ENCODE peak calls at places on chromosomes 5 and 9, in six cellular contexts. D is natural killer cell; Q is stimulated activated CD8-positive, alpha-beta memory T cell treated with anti-CD3 and anti-CD28 coated beads, Interleukin-15, amount 100 ng/mL, for 1 hour; V is M059J; K is sciatic nerve; M is amniotic stem cell. X is an unnamed sample.

GRCh38 chr5:148904440-148904839 is 78.0 kb downstream of the ADRB2 start:
- DNase-seq in D (no peak), Q (no peak), V (no peak), K (no peak), M (no peak), X (no peak)

GRCh38 chr5:110815916-110816605 is 77.3 kb downstream of the SLC25A46 start:
- DNase-seq in D (no peak), Q (no peak), V (peak), K (no peak), M (no peak), X (no peak)

GRCh38 chr9:137286980-137287383 is 9.5 kb downstream of the TOR4A start:
- DNase-seq in D (no peak), Q (no peak), V (peak), K (no peak), M (no peak), X (peak)

GRCh38 chr5:95725937-95726810 is 5.0 kb upstream of the RHOBTB3 start:
- DNase-seq in D (no peak), Q (no peak), V (peak), K (no peak), M (no peak), X (peak)

GRCh38 chr5:32390819-32391591 is 53.5 kb downstream of the ZFR start:
- DNase-seq in D (no peak), Q (no peak), V (peak), K (no peak), M (peak), X (peak)

GRCh38 chr5:75461679-75462078 is 49.8 kb downstream of the CERT1 start:
- DNase-seq in D (no peak), Q (no peak), V (no peak), K (no peak), M (no peak), X (no peak)

GRCh38 chr5:152072076-152072475 is 147.4 kb upstream of the GLRA1 start:
- DNase-seq in D (no peak), Q (no peak), V (no peak), K (no peak), M (no peak), X (peak)

GRCh38 chr9:114316605-114317230 is 6.2 kb upstream of the ORM1 start:
- DNase-seq in D (no peak), Q (no peak), V (peak), K (peak), M (no peak), X (peak)

GRCh38 chr5:29697786-29698414 is 1495.6 kb upstream of the CDH6 start:
- DNase-seq in D (no peak), Q (no peak), V (peak), K (no peak), M (no peak), X (no peak)

GRCh38 chr9:126860757-126861466 is 473 bp downstream of the ZBTB34 start:
- DNase-seq in D (peak), Q (no peak), V (peak), K (no peak), M (no peak), X (no peak)

GRCh38 chr9:122941560-122942234 is 877 bp downstream of the RABGAP1 start:
- DNase-seq in D (no peak), Q (no peak), V (peak), K (no peak), M (no peak), X (peak)

GRCh38 chr5:124714910-124715309 is 31.5 kb downstream of the ZNF608 start:
- DNase-seq in D (no peak), Q (no peak), V (no peak), K (no peak), M (no peak), X (no peak)